ENCODE peak calls at places on chromosomes 4 and X, in seven cellular contexts. P is GM23338, O is NB4, L is AG10803, F is AG09309, D is endodermal cell, B is heart right ventricle. Y is an unnamed sample.

GRCh38 chr4:182066037-182066436 is 177.2 kb upstream of the TENM3 start:
- DNase-seq in P (no peak), O (no peak), L (no peak), F (no peak), D (no peak), B (no peak), Y (no peak)

GRCh38 chr4:1511441-1512041 is 105.3 kb upstream of the NKX1-1 start:
- DNase-seq in P (peak; percentile 62), O (peak; percentile 40), L (peak; percentile 80), F (no peak), D (peak; percentile 74), B (no peak), Y (peak; percentile 63)

GRCh38 chrX:110045988-110046387 is 43.1 kb downstream of the TMEM164 start:
- DNase-seq in P (peak; percentile 30), O (no peak), L (no peak), F (no peak), D (no peak), B (no peak), Y (peak; percentile 22)

GRCh38 chr4:176792348-176793059 is at the start of gene VEGFC:
- DNase-seq in P (peak; percentile 85), O (peak; percentile 8), L (peak; percentile 85), F (no peak), D (peak; percentile 87), B (peak; percentile 63), Y (peak; percentile 70)

GRCh38 chr4:83772680-83773079 is 236.8 kb downstream of the GPAT3 start:
- DNase-seq in P (peak; percentile 12), O (no peak), L (no peak), F (no peak), D (peak; percentile 63), B (no peak), Y (no peak)

GRCh38 chr4:174318829-174319764 is 35.4 kb downstream of the CEP44 start:
- DNase-seq in P (peak; percentile 69), O (peak; percentile 48), L (peak; percentile 33), F (no peak), D (peak; percentile 58), B (no peak), Y (peak; percentile 66)

GRCh38 chrX:148412006-148412405 is 88.4 kb upstream of the AFF2 start:
- DNase-seq in P (no peak), O (peak; percentile 4), L (no peak), F (no peak), D (no peak), B (no peak), Y (peak; percentile 3)

GRCh38 chrX:23954396-23954795 is 46.6 kb downstream of the CXorf58 start:
- DNase-seq in P (peak; percentile 1), O (no peak), L (no peak), F (no peak), D (no peak), B (no peak), Y (no peak)

GRCh38 chrX:136708348-136708747 is 60.4 kb downstream of the CD40LG start:
- DNase-seq in P (no peak), O (peak; percentile 9), L (no peak), F (no peak), D (no peak), B (no peak), Y (no peak)

GRCh38 chr4:81404294-81404693 is 67.4 kb downstream of the RASGEF1B start:
- DNase-seq in P (peak; percentile 31), O (no peak), L (no peak), F (no peak), D (no peak), B (no peak), Y (peak; percentile 5)

GRCh38 chr4:157713342-157713741 is 459.5 kb downstream of the GASK1B start:
- DNase-seq in P (no peak), O (no peak), L (no peak), F (no peak), D (no peak), B (no peak), Y (peak; percentile 5)

GRCh38 chr4:150411527-150411926 is 170.4 kb upstream of the MAB21L2 start:
- DNase-seq in P (no peak), O (no peak), L (no peak), F (no peak), D (no peak), B (no peak), Y (no peak)

GRCh38 chrX:56113785-56114436 is 118.2 kb upstream of the KLF8 start:
- DNase-seq in P (peak; percentile 44), O (no peak), L (no peak), F (no peak), D (peak; percentile 82), B (no peak), Y (no peak)

GRCh38 chrX:40010550-40011364 is 87.0 kb downstream of the BCOR start:
- DNase-seq in P (no peak), O (peak; percentile 88), L (no peak), F (no peak), D (peak; percentile 77), B (no peak), Y (no peak)

GRCh38 chr4:56684320-56684719 is 3.2 kb upstream of the HOPX start:
- DNase-seq in P (no peak), O (no peak), L (peak; percentile 36), F (no peak), D (no peak), B (no peak), Y (peak; percentile 84)

GRCh38 chr4:177064724-177065394 is 244.8 kb upstream of the NEIL3 start:
- DNase-seq in P (peak; percentile 28), O (peak; percentile 5), L (no peak), F (no peak), D (no peak), B (no peak), Y (no peak)

GRCh38 chrX:151852294-151852693 is 60.4 kb upstream of the MAGEA4 start:
- DNase-seq in P (no peak), O (no peak), L (no peak), F (no peak), D (peak; percentile 57), B (no peak), Y (no peak)

GRCh38 chr4:43776371-43776770 is 672.2 kb downstream of the KCTD8 start:
- DNase-seq in P (peak; percentile 6), O (peak; percentile 29), L (no peak), F (no peak), D (no peak), B (no peak), Y (peak; percentile 3)

GRCh38 chr4:179797718-179798117 is 2355.5 kb upstream of the AGA start:
- DNase-seq in P (no peak), O (no peak), L (no peak), F (no peak), D (no peak), B (no peak), Y (no peak)

GRCh38 chrX:84187501-84188319 is at the start of gene RPS6KA6:
- DNase-seq in P (peak; percentile 53), O (no peak), L (peak; percentile 12), F (no peak), D (peak; percentile 81), B (no peak), Y (peak; percentile 30)

GRCh38 chr4:156473175-156473574 is 498.4 kb downstream of the PDGFC start:
- DNase-seq in P (no peak), O (no peak), L (peak; percentile 17), F (no peak), D (no peak), B (no peak), Y (peak; percentile 12)

GRCh38 chr4:56958111-56958517 is 19.3 kb downstream of the NOA1 start:
- DNase-seq in P (no peak), O (peak; percentile 98), L (peak; percentile 97), F (peak; percentile 94), D (no peak), B (peak; percentile 86), Y (peak; percentile 99)

DNA sequence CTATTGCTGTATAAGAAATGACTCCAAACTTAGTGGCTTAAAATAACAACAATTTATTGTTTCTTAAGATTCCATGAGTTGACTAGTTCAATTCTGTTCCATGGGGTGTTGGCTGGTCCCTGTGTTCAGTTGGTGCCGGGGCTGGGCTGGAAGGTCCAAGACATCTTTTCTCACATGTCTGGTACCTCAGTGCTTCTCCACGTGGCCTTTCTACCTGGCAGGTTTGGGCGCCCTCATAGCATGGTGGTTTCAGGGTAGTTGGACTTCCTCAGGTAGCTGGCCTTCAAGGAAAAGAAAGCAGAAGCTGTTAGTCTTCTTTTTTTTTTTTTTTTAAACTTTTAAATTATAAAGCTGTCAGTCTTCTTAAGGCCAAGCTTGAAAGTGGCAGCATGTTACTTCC is 104.6 kb upstream of the LIMCH1 start:
- DNase-seq in P (no peak), O (no peak), L (no peak), F (no peak), D (no peak), B (no peak), Y (no peak)
- H3K4me3 ChIP-seq in P (no peak overlapping the region), O (no peak overlapping the region), L (no peak overlapping the region), F (no peak overlapping the region), D (no peak overlapping the region), B (no peak overlapping the region), Y (no peak overlapping the region)

GRCh38 chrX:121858867-121859647 is 811.6 kb downstream of the GLUD2 start:
- DNase-seq in P (no peak), O (no peak), L (no peak), F (no peak), D (no peak), B (no peak), Y (peak; percentile 5)
- H3K4me3 ChIP-seq in P (no peak overlapping the region), O (no peak overlapping the region), L (no peak overlapping the region), F (no peak overlapping the region), D (no peak overlapping the region), B (no peak overlapping the region), Y (no peak overlapping the region)

DNA sequence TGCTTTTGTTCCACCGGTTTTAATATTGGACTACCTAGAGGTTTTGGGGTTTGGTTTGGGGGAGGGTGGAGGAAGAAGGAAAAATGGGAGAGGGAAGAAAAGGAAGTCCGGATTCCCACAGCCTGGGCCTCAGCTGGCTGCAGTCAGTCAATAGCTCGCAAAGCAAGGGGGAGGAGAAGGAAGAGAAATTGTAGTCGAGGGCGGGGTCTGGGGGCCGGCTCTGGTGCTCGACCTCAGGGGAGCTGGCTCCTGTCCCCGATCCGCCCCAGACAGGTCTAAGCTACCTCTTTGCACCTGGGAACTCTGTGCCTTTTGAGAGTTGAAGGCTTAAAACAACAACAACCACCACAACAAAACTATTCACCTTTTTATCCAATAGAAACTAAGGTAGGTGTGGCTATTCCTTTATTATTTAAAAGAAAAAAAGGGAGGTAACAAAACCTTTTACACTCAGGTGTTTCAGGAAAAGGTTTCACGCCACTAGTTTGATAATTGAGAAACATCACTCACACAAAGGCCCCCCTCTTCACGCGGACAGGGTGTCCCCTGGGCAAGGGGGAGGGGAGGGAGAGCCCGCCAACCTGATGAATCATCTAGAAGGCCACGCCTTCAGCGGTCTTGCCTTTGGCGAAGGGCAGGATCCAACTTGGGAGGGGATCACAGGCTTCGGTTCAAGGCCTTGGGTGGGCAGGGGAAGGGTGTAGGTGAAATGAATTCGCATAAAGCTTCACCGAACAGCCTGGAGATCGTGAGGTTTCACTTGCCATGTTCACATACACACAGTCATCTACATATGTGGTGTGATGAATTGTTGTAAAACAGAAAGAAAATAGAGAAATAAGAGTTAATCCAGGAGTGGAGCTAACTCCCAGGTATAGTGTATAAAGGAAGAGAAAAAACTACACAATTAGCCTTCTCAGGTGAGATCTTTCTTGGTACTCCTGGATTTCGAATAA is 1.7 kb upstream of the LNX1 start:
- DNase-seq in P (peak; percentile 93), O (peak; percentile 25), L (no peak), F (no peak), D (peak; percentile 92), B (peak; percentile 48), Y (peak; percentile 41)
- H3K4me3 ChIP-seq in P (peak overlapping the region; percentile 60), O (no peak overlapping the region), L (no peak overlapping the region), F (no peak overlapping the region), D (peak overlapping the region; percentile 74), B (peak overlapping the region; percentile 31), Y (peak overlapping the region; percentile 29)

DNA sequence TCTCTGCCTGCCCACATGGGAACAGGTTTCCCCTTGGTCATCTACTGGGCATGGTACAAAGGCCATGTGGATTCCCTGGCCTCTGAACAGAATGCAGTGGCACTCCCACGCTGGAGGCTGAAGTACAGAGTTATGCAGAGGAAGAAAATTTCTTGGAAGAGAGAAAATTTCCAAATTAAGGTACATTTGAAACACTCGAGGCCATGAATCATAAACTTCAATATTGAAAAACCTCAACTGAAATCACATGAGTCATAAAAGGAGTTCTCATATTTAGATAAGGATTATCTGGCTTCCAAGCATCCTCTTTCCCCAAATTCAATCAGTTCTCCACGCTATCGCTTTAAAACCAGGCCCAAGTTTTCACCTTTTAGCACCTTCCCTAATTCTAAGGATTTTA is 28.1 kb upstream of the TXK start:
- DNase-seq in P (no peak), O (no peak), L (no peak), F (no peak), D (no peak), B (no peak), Y (peak; percentile 33)
- H3K4me3 ChIP-seq in P (no peak overlapping the region), O (no peak overlapping the region), L (no peak overlapping the region), F (no peak overlapping the region), D (no peak overlapping the region), B (no peak overlapping the region), Y (no peak overlapping the region)